ENCODE peak calls at places on chromosomes 12 and 14, in seven cellular contexts. R, P, L, C, F, T and U are unnamed samples.

GRCh38 chr12:24012528-24012927 is 63.1 kb upstream of the SOX5 start:
- DNase-seq in R (no peak), L (no peak), P (no peak), T (no peak), C (no peak), F (peak), U (no peak)

GRCh38 chr14:95255487-95255886 is 64.2 kb downstream of the CLMN start:
- DNase-seq in L (no peak), F (peak), R (no peak), C (no peak), T (peak), P (peak), U (peak)

GRCh38 chr12:70052931-70053497 is 190.2 kb upstream of the CNOT2 start:
- DNase-seq in F (peak), L (no peak), C (no peak), R (no peak), P (no peak), T (peak), U (peak)

GRCh38 chr12:96344124-96344695 is 56.0 kb downstream of the CDK17 start:
- DNase-seq in F (no peak), T (no peak), C (no peak), L (no peak), P (no peak), R (no peak), U (no peak)

GRCh38 chr14:51967521-51967920 is 21.8 kb upstream of the RTRAF start:
- DNase-seq in C (no peak), T (no peak), L (no peak), R (no peak), P (no peak), F (peak), U (no peak)

GRCh38 chr14:65949711-65950516 is 536.3 kb upstream of the CCDC196 start:
- DNase-seq in F (peak), L (no peak), C (no peak), R (peak), T (peak), P (no peak), U (no peak)

GRCh38 chr12:57096099-57096572 is 7.2 kb downstream of the NAB2 start:
- DNase-seq in F (no peak), T (no peak), L (no peak), R (no peak), P (no peak), C (peak), U (no peak)

GRCh38 chr14:105330491-105330895 is 15.9 kb downstream of the PACS2 start:
- DNase-seq in F (peak), P (no peak), L (no peak), T (no peak), R (no peak), C (no peak), U (peak)

GRCh38 chr12:34163443-34163842 is 141.1 kb downstream of the ALG10 start:
- DNase-seq in C (no peak), R (no peak), L (no peak), P (no peak), T (no peak), F (no peak), U (no peak)

GRCh38 chr14:65471038-65471878 is 58.7 kb downstream of the FUT8 start:
- DNase-seq in T (no peak), P (no peak), L (no peak), C (no peak), F (no peak), R (peak), U (no peak)

GRCh38 chr14:103198429-103199140 is 75.3 kb downstream of the TNFAIP2 start:
- DNase-seq in T (no peak), R (no peak), P (no peak), C (no peak), L (no peak), F (peak), U (peak)

DNA sequence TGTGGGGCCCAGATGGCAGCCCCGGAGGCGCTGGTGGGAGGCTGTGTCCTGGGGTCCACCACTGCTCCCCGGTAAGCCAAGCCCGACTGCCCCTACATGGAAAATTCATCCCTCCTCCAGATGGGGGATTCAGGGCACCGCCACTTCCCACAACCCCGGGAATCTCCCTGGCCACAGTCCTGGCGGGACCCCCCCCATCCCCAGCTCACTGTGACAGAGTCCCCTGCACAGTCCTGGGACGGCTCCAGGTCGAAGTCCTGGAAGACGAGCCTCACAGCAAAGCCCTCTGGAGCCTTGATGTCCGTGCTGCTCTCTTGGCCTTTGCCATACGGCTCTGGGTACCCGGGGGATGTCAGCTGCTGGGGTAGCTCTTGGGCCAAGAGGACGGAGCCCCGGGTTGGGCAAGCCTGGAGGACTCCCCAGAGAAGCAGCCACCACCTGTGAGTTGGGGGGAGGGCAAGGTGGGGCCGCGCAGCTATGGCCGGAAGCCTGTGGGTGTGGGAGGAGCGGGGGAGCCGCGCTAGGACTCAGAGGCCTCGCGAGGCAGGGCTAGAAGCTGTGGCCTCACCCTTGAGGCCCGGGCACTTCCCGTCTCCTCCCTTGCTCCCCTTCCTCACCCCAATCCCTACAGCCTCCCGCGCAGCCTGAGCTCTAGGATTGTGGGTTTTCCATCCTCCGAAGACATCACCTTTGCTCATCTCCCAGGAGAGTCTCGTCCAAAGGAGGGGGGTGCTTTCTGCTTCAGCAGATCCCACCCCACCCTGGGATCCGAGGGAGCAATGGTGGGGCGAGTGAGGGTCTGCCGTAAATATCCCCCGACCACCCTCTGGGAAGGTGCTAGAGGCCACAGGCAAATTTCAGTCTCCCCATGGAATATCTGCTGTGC is 729 bp downstream of the C1RL start:
- DNase-seq in L (peak), R (peak), T (peak), F (peak), P (peak), C (peak), U (peak)
- TF ChIP-seq POLR2A in L (peak), R (peak), T (peak), F (peak), P (no peak), C (peak), U (peak)

GRCh38 chr12:27975222-27976136 is 2.9 kb upstream of the PTHLH start:
- DNase-seq in T (no peak), P (peak), L (no peak), C (peak), R (no peak), F (peak), U (no peak)
- TF ChIP-seq POLR2A in T (no peak), P (no peak), L (no peak), C (no peak), R (no peak), F (no peak), U (no peak)

GRCh38 chr12:10098762-10099161 is at the start of gene CLEC1A:
- DNase-seq in R (no peak), P (peak), C (no peak), F (no peak), L (no peak), T (no peak), U (no peak)
- TF ChIP-seq POLR2A in R (no peak), P (no peak), C (no peak), F (no peak), L (peak), T (peak), U (no peak)

GRCh38 chr12:53484686-53485567 is 14.3 kb downstream of the MAP3K12 start:
- DNase-seq in F (no peak), P (no peak), R (no peak), C (no peak), L (no peak), T (no peak), U (no peak)

GRCh38 chr12:53483225-53483978 is 15.9 kb downstream of the MAP3K12 start:
- DNase-seq in L (no peak), R (no peak), C (no peak), T (peak), F (no peak), P (no peak), U (no peak)

GRCh38 chr12:53483979-53484377 is 15.3 kb downstream of the MAP3K12 start:
- DNase-seq in F (no peak), L (no peak), R (no peak), C (no peak), T (no peak), P (no peak), U (no peak)

GRCh38 chr12:53486730-53487487 is 12.3 kb downstream of the MAP3K12 start:
- DNase-seq in L (no peak), F (no peak), C (no peak), R (no peak), T (no peak), P (no peak), U (no peak)

DNA sequence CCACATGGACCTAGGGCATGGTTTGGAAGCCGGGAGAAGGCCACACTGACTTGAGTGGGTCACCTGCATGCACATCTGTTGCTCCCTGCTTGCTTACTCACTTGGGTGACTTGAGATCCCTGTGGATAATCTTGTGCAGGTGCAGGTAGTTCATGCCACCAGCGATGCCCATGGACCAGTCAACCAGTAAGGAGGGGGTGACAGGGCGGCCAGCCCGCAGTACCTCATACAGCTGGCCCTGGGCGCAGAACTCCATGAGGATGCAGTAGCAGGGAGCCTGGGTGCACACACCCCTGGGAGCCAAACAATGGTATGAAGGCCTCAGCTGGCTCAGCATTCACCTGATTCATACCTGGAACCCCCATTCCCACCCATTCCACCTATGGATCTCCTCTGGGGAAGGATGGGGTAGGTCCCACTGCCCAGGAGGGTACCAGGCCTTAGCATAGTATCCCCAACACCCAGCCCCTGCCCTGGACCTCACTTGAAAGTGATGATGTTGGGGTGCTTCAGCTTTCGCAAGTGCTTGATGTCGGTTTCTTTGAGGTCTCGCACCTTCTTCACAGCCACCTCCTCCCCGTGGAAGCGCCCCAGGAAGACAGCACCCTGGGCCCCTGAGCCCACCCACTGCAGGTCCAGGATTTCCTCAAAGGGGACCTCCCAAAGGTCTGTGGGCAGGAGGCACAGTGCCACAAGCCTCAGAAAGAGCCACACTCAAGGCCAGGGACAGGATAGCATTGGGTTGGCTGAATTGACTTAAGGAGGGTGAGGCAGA is 13.1 kb downstream of the MAP3K12 start:
- DNase-seq in C (no peak), T (no peak), P (no peak), F (no peak), L (no peak), R (no peak), U (no peak)
- TF ChIP-seq POLR2A in C (no peak), T (no peak), P (peak), F (no peak), L (no peak), R (peak), U (no peak)

DNA sequence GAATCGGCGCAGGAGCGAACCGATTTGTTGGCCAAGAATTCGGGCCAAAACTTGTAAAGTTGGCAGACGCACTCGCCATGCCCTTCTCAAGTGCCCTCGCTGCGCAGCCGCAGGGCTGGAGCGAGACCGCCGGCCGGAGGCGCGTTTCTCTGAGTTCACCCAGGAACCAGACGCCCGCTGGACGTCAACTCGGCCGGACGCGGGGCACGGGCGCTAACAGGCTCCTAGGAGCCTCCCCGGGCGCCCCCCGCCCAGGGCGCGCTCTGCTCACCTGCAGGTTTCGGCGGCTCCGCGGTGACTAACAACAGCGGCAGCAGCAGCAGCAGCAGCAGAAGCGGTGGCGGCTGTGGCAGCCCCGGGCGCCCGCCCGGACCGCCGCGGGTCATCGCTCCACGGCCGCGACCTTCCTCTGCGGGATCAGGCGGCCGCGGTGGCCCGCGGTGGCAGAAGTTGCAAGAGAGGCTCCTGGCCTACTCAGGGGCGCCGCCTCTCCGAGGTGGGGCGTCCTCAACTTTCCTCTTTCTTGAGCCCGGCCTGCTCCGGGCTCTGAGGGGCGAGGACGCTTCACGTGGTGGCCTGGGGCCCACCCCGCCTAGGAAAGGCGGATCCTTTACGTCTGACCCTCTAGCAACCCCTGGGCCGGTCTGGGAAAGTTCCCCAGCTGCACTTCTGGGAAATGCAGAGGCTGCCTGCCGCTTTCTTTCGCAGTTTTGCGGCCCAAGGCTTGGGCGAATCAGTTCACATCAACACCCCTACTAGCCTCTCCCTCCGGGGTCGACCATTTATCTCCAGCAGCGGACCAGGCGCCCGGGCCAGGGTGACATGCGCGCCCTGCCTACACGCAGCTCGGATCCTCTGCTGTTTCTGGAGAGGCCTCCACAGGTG is at the start of gene PLBD1:
- DNase-seq in P (peak), C (peak), R (peak), L (no peak), T (peak), F (no peak), U (no peak)
- TF ChIP-seq POLR2A in P (peak), C (no peak), R (no peak), L (peak), T (peak), F (no peak), U (no peak)

GRCh38 chr14:22489247-22489551 is 99.8 kb downstream of the DAD1 start:
- DNase-seq in L (no peak), F (no peak), P (no peak), T (peak), R (no peak), C (no peak), U (no peak)
- TF ChIP-seq POLR2A in L (no peak), F (no peak), P (no peak), T (no peak), R (peak), C (no peak), U (no peak)